ENCODE peak calls at places on chromosomes 2 and 18, in five cellular contexts. Z is heart right ventricle; T is naive thymus-derived CD4-positive, alpha-beta T cell; Y is cardiac muscle cell; L is transverse colon. G is an unnamed sample. For H3K4me1 and H3K27me3, the result is how much of the 10 kb centered on the place peaks cover.

GRCh38 chr2:38125830-38126229 is 49.9 kb upstream of the CYP1B1 start:
- DNase-seq in Z (no peak), T (no peak), Y (no peak), L (no peak), G (no peak)

GRCh38 chr2:169091256-169091655 is 21.9 kb downstream of the DHRS9 start:
- DNase-seq in Z (no peak), T (no peak), Y (no peak), L (no peak), G (no peak)

GRCh38 chr2:21972580-21972979 is 848.8 kb downstream of the TDRD15 start:
- DNase-seq in Z (no peak), T (no peak), Y (no peak), L (no peak), G (no peak)

GRCh38 chr2:144382848-144383247 is 137.1 kb downstream of the ZEB2 start:
- DNase-seq in Z (no peak), T (peak), Y (no peak), L (no peak), G (no peak)

GRCh38 chr2:27710176-27710575 is 46.5 kb downstream of the SLC4A1AP start:
- DNase-seq in Z (no peak), T (no peak), Y (no peak), L (no peak), G (no peak)

GRCh38 chr2:176129013-176129796 is at the start of gene HOXD8:
- DNase-seq in Z (no peak), T (no peak), Y (peak), L (peak), G (no peak)

GRCh38 chr2:102789349-102790085 is 27.7 kb downstream of the TMEM182 start:
- DNase-seq in Z (no peak), T (no peak), Y (no peak), L (no peak), G (no peak)

GRCh38 chr2:38560092-38560491 is 42.6 kb downstream of the HNRNPLL start:
- DNase-seq in Z (no peak), T (no peak), Y (no peak), L (no peak), G (no peak)

GRCh38 chr2:19361325-19361990 is 3.0 kb upstream of the OSR1 start:
- DNase-seq in Z (no peak), T (no peak), Y (no peak), L (peak), G (no peak)

GRCh38 chr2:135840601-135841000 is 3.6 kb upstream of the LCT start:
- DNase-seq in Z (no peak), T (no peak), Y (no peak), L (peak), G (peak)

GRCh38 chr2:217382794-217383193 is 522.9 kb upstream of the TNP1 start:
- DNase-seq in Z (no peak), T (no peak), Y (no peak), L (no peak), G (no peak)

GRCh38 chr2:165793161-165793778 is 777 bp downstream of the GALNT3 start:
- DNase-seq in Z (peak), T (no peak), Y (peak), L (peak), G (no peak)

GRCh38 chr18:41873730-41874129 is 81.3 kb upstream of the PIK3C3 start:
- DNase-seq in Z (no peak), T (no peak), Y (no peak), L (no peak), G (no peak)

GRCh38 chr2:100071350-100072043 is 70.9 kb downstream of the AFF3 start:
- DNase-seq in Z (no peak), T (no peak), Y (no peak), L (no peak), G (no peak)

GRCh38 chr2:9311488-9311887 is 104.9 kb downstream of the ASAP2 start:
- DNase-seq in Z (peak), T (no peak), Y (no peak), L (peak), G (peak)

GRCh38 chr18:64639536-64639935 is 490.6 kb upstream of the LINC00305 start:
- DNase-seq in Z (no peak), T (no peak), Y (no peak), L (no peak), G (no peak)

GRCh38 chr2:122851972-122852531 is 1096.6 kb downstream of the TSN start:
- DNase-seq in Z (no peak), T (no peak), Y (no peak), L (no peak), G (no peak)

GRCh38 chr2:217520361-217521010 is 482.3 kb downstream of the TNS1 start:
- DNase-seq in Z (no peak), T (no peak), Y (no peak), L (no peak), G (no peak)

GRCh38 chr2:196987654-196988364 is 61.3 kb upstream of the PGAP1 start:
- DNase-seq in Z (peak), T (no peak), Y (peak), L (no peak), G (no peak)

GRCh38 chr2:200625958-200626363 is 40.1 kb downstream of the AOX1 start:
- DNase-seq in Z (no peak), T (no peak), Y (no peak), L (no peak), G (no peak)

GRCh38 chr2:151637284-151637781 is 96.9 kb downstream of the NEB start:
- DNase-seq in Z (no peak), T (peak), Y (no peak), L (peak), G (no peak)

GRCh38 chr18:22272242-22272641 is 102.9 kb downstream of the GATA6 start:
- DNase-seq in Z (no peak), T (no peak), Y (no peak), L (no peak), G (no peak)

GRCh38 chr2:177783835-177784448 is 288.6 kb downstream of the PDE11A start:
- DNase-seq in Z (no peak), T (no peak), Y (no peak), L (no peak), G (peak)

DNA sequence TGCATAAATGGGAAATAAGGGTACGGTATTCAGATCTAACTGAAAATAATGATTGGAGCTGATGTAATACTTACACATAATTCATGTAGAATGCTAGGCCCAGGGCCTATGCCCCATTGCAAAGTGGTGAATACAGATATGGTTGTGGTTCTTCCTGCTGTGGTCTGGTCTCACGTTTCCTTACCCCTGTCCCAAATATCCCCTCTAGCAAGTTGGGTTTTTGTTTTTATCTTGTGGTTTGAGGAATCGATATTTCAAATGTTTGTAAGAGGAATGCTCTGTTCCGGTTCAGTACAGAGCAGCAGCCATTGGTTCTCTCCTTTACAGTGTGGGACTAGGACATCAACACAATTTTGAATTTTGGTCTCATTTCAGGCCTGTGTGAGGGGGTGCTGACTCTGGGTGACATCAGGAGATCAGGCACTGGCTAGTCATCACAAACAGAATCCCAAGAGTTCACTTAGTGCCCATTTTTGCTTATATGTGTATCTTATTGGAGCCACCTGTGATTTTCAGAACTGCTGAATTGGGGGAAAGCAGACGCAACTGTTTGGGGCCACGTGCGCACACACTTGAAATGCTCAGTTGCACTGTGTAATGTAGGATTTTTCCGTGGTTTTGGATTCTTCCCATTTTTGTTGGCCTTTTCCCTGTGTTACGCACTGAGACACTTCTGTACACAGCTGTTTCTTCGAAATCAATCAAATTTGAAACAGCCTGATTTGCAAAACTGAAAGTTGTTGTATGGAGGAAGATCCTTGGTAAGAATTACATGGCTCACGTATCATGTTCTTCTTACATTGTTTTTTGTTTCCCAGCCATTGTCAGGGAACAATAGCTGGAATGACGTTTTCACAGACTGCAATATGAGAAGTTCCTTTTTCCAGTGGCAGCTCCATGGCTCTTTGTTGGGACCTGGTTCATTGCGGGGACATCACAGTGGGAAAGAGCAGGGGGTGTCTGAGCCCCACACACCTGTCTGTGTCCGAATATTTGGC is 8.6 kb downstream of the SH3BP4 start:
- DNase-seq in Z (peak), T (no peak), Y (no peak), L (no peak), G (no peak)
- H3K4me1 ChIP-seq in Z (under half), T (under half), Y (under half), L (under half), G (under half)

DNA sequence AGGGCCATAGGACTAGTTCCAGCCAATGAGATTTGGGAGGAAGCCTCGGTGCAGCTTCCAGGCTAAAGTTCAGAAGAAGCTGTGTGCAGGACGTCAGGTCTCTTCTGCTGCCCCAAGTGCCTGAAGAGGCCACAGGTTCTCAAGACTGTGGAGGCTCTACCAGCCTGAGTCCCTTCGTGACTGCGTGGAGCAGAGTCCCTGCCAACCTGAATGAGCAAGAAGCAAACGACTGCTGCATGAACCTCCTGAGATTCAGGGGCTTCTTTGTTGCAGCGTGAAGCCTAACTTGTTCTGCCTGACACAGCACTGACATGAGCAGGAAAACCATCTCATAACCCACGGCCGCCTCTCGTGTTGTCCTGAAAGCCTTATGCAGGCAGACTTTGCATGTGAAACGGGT is 39.7 kb downstream of the TWIST2 start:
- DNase-seq in Z (no peak), T (no peak), Y (no peak), L (no peak), G (no peak)
- H3K27me3 ChIP-seq in Z (under half), T (under half), Y (under half), L (under half), G (under half)

GRCh38 chr2:109176489-109176888 is 47.5 kb downstream of the SH3RF3 start:
- DNase-seq in Z (no peak), T (no peak), Y (no peak), L (no peak), G (no peak)

GRCh38 chr2:109174214-109174613 is 45.2 kb downstream of the SH3RF3 start:
- DNase-seq in Z (no peak), T (peak), Y (no peak), L (no peak), G (no peak)

GRCh38 chr2:109175350-109175678 is 46.3 kb downstream of the SH3RF3 start:
- DNase-seq in Z (no peak), T (no peak), Y (no peak), L (no peak), G (no peak)

GRCh38 chr2:109173311-109174171 is 44.5 kb downstream of the SH3RF3 start:
- DNase-seq in Z (peak), T (no peak), Y (peak), L (peak), G (peak)

DNA sequence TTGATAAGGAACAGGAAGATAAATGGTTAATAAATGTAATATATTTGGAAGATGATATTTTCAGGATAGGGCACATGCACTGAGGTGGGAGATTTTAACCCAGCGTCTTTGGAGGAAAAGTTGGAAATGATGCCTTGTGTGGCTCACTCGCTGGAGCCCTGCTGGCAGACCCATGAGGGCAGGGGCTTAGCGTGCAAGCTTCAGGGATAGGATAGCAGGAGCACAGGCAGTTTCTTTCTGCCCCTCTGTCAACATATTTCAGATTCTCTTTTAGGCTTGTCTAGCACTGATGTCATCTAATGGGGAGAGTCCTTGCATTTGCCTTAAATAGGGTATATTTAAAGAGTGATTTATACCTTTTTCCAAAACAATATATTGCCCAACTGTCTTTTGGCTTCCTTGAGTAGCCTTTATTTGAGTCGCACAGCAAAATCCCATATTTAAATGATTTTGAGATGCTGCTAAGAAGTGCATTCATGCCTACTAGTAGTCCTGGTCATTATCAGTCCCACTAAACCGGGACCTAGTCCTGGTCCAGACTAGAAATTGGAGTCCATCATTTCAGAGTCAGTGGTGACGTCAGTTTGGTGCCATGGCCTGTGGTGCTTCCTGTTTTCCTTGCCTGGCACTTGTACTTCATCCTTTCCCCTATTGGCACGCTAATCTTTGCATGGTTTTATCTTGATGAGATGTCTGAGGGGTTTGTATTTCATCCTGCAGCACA is 45.8 kb downstream of the SH3RF3 start:
- DNase-seq in Z (no peak), T (no peak), Y (no peak), L (no peak), G (no peak)
- H3K4me1 ChIP-seq in Z (half or more), T (under half), Y (under half), L (under half), G (under half)

GRCh38 chr2:118845843-118846666 is 1.4 kb downstream of the EN1 start:
- DNase-seq in Z (no peak), T (no peak), Y (no peak), L (no peak), G (no peak)

GRCh38 chr2:118848381-118849225 is 1.2 kb upstream of the EN1 start:
- DNase-seq in Z (no peak), T (no peak), Y (no peak), L (no peak), G (no peak)

GRCh38 chr2:118847447-118848172 is at the start of gene EN1:
- DNase-seq in Z (no peak), T (no peak), Y (peak), L (no peak), G (no peak)

GRCh38 chr2:118845005-118845842 is 2.2 kb downstream of the EN1 start:
- DNase-seq in Z (no peak), T (no peak), Y (no peak), L (no peak), G (no peak)

GRCh38 chr2:118846667-118847446 is 591 bp downstream of the EN1 start:
- DNase-seq in Z (no peak), T (no peak), Y (no peak), L (no peak), G (no peak)
- H3K27me3 ChIP-seq in Z (half or more), T (under half), Y (half or more), L (half or more), G (under half)